ENCODE peak calls at places on chromosome 1, in ten cellular contexts. One of them, this sample, is unnamed.
A peak's percentile ranks its signal among the peaks of the same experiment; 100 is the strongest.

GRCh38 chr1:86502721-86503430 is 34.1 kb downstream of the CLCA1 start:
- DNase-seq in A549: no peak
- DNase-seq in fibroblast of mammary gland: no peak
- DNase-seq in tibial artery: no peak
- DNase-seq in mesothelial cell of epicardium: peak; percentile 50
- DNase-seq in LNCaP clone FGC: no peak
- DNase-seq in WTC11: peak; percentile 68
- DNase-seq in pancreas: no peak
- DNase-seq in adrenal gland: peak; percentile 45
- DNase-seq in GM12865: peak; percentile 37
- DNase-seq in this sample: no peak

GRCh38 chr1:39081266-39082139 is 55.4 kb downstream of the NDUFS5 start:
- DNase-seq in A549: no peak
- DNase-seq in fibroblast of mammary gland: no peak
- DNase-seq in tibial artery: no peak
- DNase-seq in mesothelial cell of epicardium: peak; percentile 55
- DNase-seq in LNCaP clone FGC: no peak
- DNase-seq in WTC11: peak; percentile 64
- DNase-seq in pancreas: no peak
- DNase-seq in adrenal gland: no peak
- DNase-seq in GM12865: no peak
- DNase-seq in this sample: no peak

GRCh38 chr1:59007820-59008598 is 224.2 kb upstream of the JUN start:
- DNase-seq in A549: no peak
- DNase-seq in fibroblast of mammary gland: no peak
- DNase-seq in tibial artery: no peak
- DNase-seq in mesothelial cell of epicardium: peak; percentile 16
- DNase-seq in LNCaP clone FGC: no peak
- DNase-seq in WTC11: no peak
- DNase-seq in pancreas: no peak
- DNase-seq in adrenal gland: no peak
- DNase-seq in GM12865: peak; percentile 72
- DNase-seq in this sample: no peak

GRCh38 chr1:227894831-227895451 is 52.8 kb downstream of the WNT9A start:
- DNase-seq in A549: no peak
- DNase-seq in fibroblast of mammary gland: no peak
- DNase-seq in tibial artery: peak; percentile 52
- DNase-seq in mesothelial cell of epicardium: peak; percentile 29
- DNase-seq in LNCaP clone FGC: no peak
- DNase-seq in WTC11: peak; percentile 7
- DNase-seq in pancreas: peak; percentile 4
- DNase-seq in adrenal gland: peak; percentile 13
- DNase-seq in GM12865: no peak
- DNase-seq in this sample: no peak

GRCh38 chr1:41381691-41382530 is 20.7 kb downstream of the FOXO6 start:
- DNase-seq in A549: peak; percentile 69
- DNase-seq in fibroblast of mammary gland: peak; percentile 28
- DNase-seq in tibial artery: peak; percentile 82
- DNase-seq in mesothelial cell of epicardium: peak; percentile 71
- DNase-seq in LNCaP clone FGC: no peak
- DNase-seq in WTC11: peak; percentile 44
- DNase-seq in pancreas: no peak
- DNase-seq in adrenal gland: no peak
- DNase-seq in GM12865: no peak
- DNase-seq in this sample: no peak

GRCh38 chr1:24507423-24507804 is 4.8 kb downstream of the RCAN3 start:
- DNase-seq in A549: no peak
- DNase-seq in fibroblast of mammary gland: no peak
- DNase-seq in tibial artery: no peak
- DNase-seq in mesothelial cell of epicardium: no peak
- DNase-seq in LNCaP clone FGC: no peak
- DNase-seq in WTC11: no peak
- DNase-seq in pancreas: no peak
- DNase-seq in adrenal gland: no peak
- DNase-seq in GM12865: no peak
- DNase-seq in this sample: no peak

GRCh38 chr1:63843884-63844283 is 70.1 kb downstream of the ROR1 start:
- DNase-seq in A549: no peak
- DNase-seq in fibroblast of mammary gland: no peak
- DNase-seq in tibial artery: no peak
- DNase-seq in mesothelial cell of epicardium: no peak
- DNase-seq in LNCaP clone FGC: no peak
- DNase-seq in WTC11: no peak
- DNase-seq in pancreas: no peak
- DNase-seq in adrenal gland: no peak
- DNase-seq in GM12865: no peak
- DNase-seq in this sample: no peak

GRCh38 chr1:114695430-114696093 is at the start of gene AMPD1:
- DNase-seq in A549: no peak
- DNase-seq in fibroblast of mammary gland: peak; percentile 45
- DNase-seq in tibial artery: no peak
- DNase-seq in mesothelial cell of epicardium: no peak
- DNase-seq in LNCaP clone FGC: no peak
- DNase-seq in WTC11: no peak
- DNase-seq in pancreas: no peak
- DNase-seq in adrenal gland: no peak
- DNase-seq in GM12865: peak; percentile 68
- DNase-seq in this sample: no peak

GRCh38 chr1:25651824-25652741 is 35.5 kb downstream of the MAN1C1 start:
- DNase-seq in A549: no peak
- DNase-seq in fibroblast of mammary gland: no peak
- DNase-seq in tibial artery: peak; percentile 76
- DNase-seq in mesothelial cell of epicardium: peak; percentile 29
- DNase-seq in LNCaP clone FGC: no peak
- DNase-seq in WTC11: no peak
- DNase-seq in pancreas: no peak
- DNase-seq in adrenal gland: no peak
- DNase-seq in GM12865: no peak
- DNase-seq in this sample: no peak

GRCh38 chr1:1198423-1199140 is 7.8 kb downstream of the TNFRSF18 start:
- DNase-seq in A549: no peak
- DNase-seq in fibroblast of mammary gland: no peak
- DNase-seq in tibial artery: no peak
- DNase-seq in mesothelial cell of epicardium: no peak
- DNase-seq in LNCaP clone FGC: no peak
- DNase-seq in WTC11: peak; percentile 13
- DNase-seq in pancreas: no peak
- DNase-seq in adrenal gland: no peak
- DNase-seq in GM12865: no peak
- DNase-seq in this sample: no peak

GRCh38 chr1:225425211-225425786 is 2.5 kb downstream of the LBR start:
- DNase-seq in A549: no peak
- DNase-seq in fibroblast of mammary gland: peak; percentile 68
- DNase-seq in tibial artery: no peak
- DNase-seq in mesothelial cell of epicardium: no peak
- DNase-seq in LNCaP clone FGC: no peak
- DNase-seq in WTC11: no peak
- DNase-seq in pancreas: no peak
- DNase-seq in adrenal gland: no peak
- DNase-seq in GM12865: no peak
- DNase-seq in this sample: no peak

GRCh38 chr1:15950302-15950701 is 25.6 kb downstream of the ZBTB17 start:
- DNase-seq in A549: no peak
- DNase-seq in fibroblast of mammary gland: no peak
- DNase-seq in tibial artery: no peak
- DNase-seq in mesothelial cell of epicardium: no peak
- DNase-seq in LNCaP clone FGC: no peak
- DNase-seq in WTC11: no peak
- DNase-seq in pancreas: no peak
- DNase-seq in adrenal gland: no peak
- DNase-seq in GM12865: peak; percentile 23
- DNase-seq in this sample: no peak

DNA sequence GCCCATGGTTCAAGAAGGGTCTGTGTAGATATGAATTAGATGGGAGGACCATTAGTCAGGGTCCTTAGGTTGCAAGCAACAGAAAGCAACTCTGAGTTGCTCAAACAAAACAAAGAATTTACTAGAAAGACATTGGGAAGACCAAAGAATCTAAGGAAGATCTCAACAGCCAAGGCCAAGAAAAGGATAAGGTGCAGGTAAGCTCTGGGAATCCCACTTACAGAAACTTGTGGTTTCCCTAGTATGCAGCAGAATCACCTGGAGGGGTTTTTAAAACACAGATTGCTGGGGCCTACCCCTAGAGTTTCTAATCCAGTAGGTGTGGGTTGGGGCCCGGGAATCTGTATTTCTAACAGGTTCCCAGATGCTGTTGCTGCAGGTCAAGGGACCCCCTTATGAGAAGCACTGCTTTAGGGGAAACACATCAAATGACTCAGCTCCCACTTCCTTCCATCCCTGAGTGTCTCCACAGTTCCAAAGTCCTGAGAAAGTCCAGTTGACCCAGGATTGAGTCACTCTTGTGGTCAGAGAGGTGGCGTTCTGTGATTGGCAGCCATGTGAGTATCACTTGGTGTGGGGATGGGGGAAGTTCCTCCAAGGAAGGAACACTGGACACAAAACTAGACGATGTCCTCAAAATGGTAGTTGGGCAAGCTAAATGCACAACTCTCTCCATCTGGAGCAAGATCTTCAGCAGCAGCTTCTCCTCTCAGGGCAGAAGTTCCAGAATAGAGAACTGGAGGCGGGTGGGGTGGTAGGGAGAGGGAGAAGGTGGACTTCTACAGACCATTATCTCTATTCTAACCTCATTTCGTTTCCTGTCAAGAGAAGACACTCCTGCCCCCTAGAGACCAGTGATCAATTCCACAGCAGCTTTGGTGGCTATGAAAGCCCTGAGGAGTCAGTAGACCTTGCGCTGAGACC is 24.2 kb upstream of the EYA3 start:
- DNase-seq in A549: no peak
- DNase-seq in fibroblast of mammary gland: peak; percentile 92
- DNase-seq in tibial artery: peak; percentile 61
- DNase-seq in mesothelial cell of epicardium: no peak
- DNase-seq in LNCaP clone FGC: no peak
- DNase-seq in WTC11: peak; percentile 21
- DNase-seq in pancreas: peak; percentile 32
- DNase-seq in adrenal gland: peak; percentile 43
- DNase-seq in GM12865: peak; percentile 73
- DNase-seq in this sample: no peak
- TF ChIP-seq CTCF in A549: no peak
- TF ChIP-seq CTCF in fibroblast of mammary gland: peak; percentile 30
- TF ChIP-seq CTCF in tibial artery: no peak
- TF ChIP-seq CTCF in mesothelial cell of epicardium: no peak
- TF ChIP-seq CTCF in LNCaP clone FGC: peak; percentile 11
- TF ChIP-seq CTCF in WTC11: no peak
- TF ChIP-seq CTCF in pancreas: no peak
- TF ChIP-seq CTCF in adrenal gland: peak; percentile 15
- TF ChIP-seq CTCF in GM12865: peak; percentile 35
- TF ChIP-seq CTCF in this sample: no peak

GRCh38 chr1:67371681-67372080 is 58.5 kb downstream of the SERBP1 start:
- DNase-seq in A549: no peak
- DNase-seq in fibroblast of mammary gland: no peak
- DNase-seq in tibial artery: no peak
- DNase-seq in mesothelial cell of epicardium: no peak
- DNase-seq in LNCaP clone FGC: no peak
- DNase-seq in WTC11: no peak
- DNase-seq in pancreas: no peak
- DNase-seq in adrenal gland: no peak
- DNase-seq in GM12865: no peak
- DNase-seq in this sample: no peak

GRCh38 chr1:67371043-67371442 is 59.2 kb downstream of the SERBP1 start:
- DNase-seq in A549: no peak
- DNase-seq in fibroblast of mammary gland: no peak
- DNase-seq in tibial artery: no peak
- DNase-seq in mesothelial cell of epicardium: no peak
- DNase-seq in LNCaP clone FGC: no peak
- DNase-seq in WTC11: no peak
- DNase-seq in pancreas: no peak
- DNase-seq in adrenal gland: no peak
- DNase-seq in GM12865: no peak
- DNase-seq in this sample: no peak

GRCh38 chr1:67372898-67373297 is 57.3 kb downstream of the SERBP1 start:
- DNase-seq in A549: no peak
- DNase-seq in fibroblast of mammary gland: no peak
- DNase-seq in tibial artery: no peak
- DNase-seq in mesothelial cell of epicardium: no peak
- DNase-seq in LNCaP clone FGC: no peak
- DNase-seq in WTC11: no peak
- DNase-seq in pancreas: no peak
- DNase-seq in adrenal gland: no peak
- DNase-seq in GM12865: no peak
- DNase-seq in this sample: no peak

GRCh38 chr1:67372136-67372535 is 58.1 kb downstream of the SERBP1 start:
- DNase-seq in A549: peak; percentile 7
- DNase-seq in fibroblast of mammary gland: peak; percentile 58
- DNase-seq in tibial artery: no peak
- DNase-seq in mesothelial cell of epicardium: no peak
- DNase-seq in LNCaP clone FGC: no peak
- DNase-seq in WTC11: no peak
- DNase-seq in pancreas: no peak
- DNase-seq in adrenal gland: no peak
- DNase-seq in GM12865: no peak
- DNase-seq in this sample: no peak

GRCh38 chr1:67367370-67368345 is 60.0 kb downstream of the IL12RB2 start:
- DNase-seq in A549: peak; percentile 15
- DNase-seq in fibroblast of mammary gland: peak; percentile 29
- DNase-seq in tibial artery: no peak
- DNase-seq in mesothelial cell of epicardium: peak; percentile 70
- DNase-seq in LNCaP clone FGC: no peak
- DNase-seq in WTC11: no peak
- DNase-seq in pancreas: peak; percentile 24
- DNase-seq in adrenal gland: peak; percentile 83
- DNase-seq in GM12865: no peak
- DNase-seq in this sample: no peak
- TF ChIP-seq CTCF in A549: no peak
- TF ChIP-seq CTCF in fibroblast of mammary gland: no peak
- TF ChIP-seq CTCF in tibial artery: no peak
- TF ChIP-seq CTCF in mesothelial cell of epicardium: no peak
- TF ChIP-seq CTCF in LNCaP clone FGC: peak; percentile 4
- TF ChIP-seq CTCF in WTC11: no peak
- TF ChIP-seq CTCF in pancreas: no peak
- TF ChIP-seq CTCF in adrenal gland: no peak
- TF ChIP-seq CTCF in GM12865: no peak
- TF ChIP-seq CTCF in this sample: no peak

GRCh38 chr1:101122452-101123166 is 97.0 kb upstream of the DPH5 start:
- DNase-seq in A549: no peak
- DNase-seq in fibroblast of mammary gland: no peak
- DNase-seq in tibial artery: no peak
- DNase-seq in mesothelial cell of epicardium: no peak
- DNase-seq in LNCaP clone FGC: no peak
- DNase-seq in WTC11: no peak
- DNase-seq in pancreas: no peak
- DNase-seq in adrenal gland: no peak
- DNase-seq in GM12865: peak; percentile 78
- DNase-seq in this sample: no peak
- TF ChIP-seq CTCF in A549: no peak
- TF ChIP-seq CTCF in fibroblast of mammary gland: no peak
- TF ChIP-seq CTCF in tibial artery: no peak
- TF ChIP-seq CTCF in mesothelial cell of epicardium: no peak
- TF ChIP-seq CTCF in LNCaP clone FGC: no peak
- TF ChIP-seq CTCF in WTC11: no peak
- TF ChIP-seq CTCF in pancreas: no peak
- TF ChIP-seq CTCF in adrenal gland: no peak
- TF ChIP-seq CTCF in GM12865: no peak
- TF ChIP-seq CTCF in this sample: no peak

DNA sequence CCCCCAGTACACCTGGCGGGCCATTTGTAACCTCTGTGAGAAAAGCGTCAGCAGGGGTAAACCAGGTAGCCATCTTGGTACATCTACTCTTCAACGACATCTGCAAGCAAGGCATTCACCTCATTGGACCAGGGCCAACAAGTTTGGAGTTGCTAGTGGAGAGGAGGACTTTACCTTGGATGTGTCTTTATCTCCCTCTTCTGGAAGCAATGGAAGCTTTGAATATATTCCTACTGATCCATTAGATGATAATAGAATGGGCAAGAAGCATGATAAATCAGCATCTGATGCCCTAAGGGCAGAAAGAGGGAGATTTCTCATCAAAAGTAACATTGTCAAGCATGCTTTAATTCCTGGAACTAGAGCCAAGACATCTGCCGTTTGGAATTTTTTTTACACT is 2.5 kb downstream of the ZBED6 start:
- DNase-seq in A549: no peak
- DNase-seq in fibroblast of mammary gland: no peak
- DNase-seq in tibial artery: no peak
- DNase-seq in mesothelial cell of epicardium: peak; percentile 42
- DNase-seq in LNCaP clone FGC: peak; percentile 3
- DNase-seq in WTC11: no peak
- DNase-seq in pancreas: peak; percentile 21
- DNase-seq in adrenal gland: peak; percentile 48
- DNase-seq in GM12865: no peak
- DNase-seq in this sample: no peak
- TF ChIP-seq CTCF in A549: no peak
- TF ChIP-seq CTCF in fibroblast of mammary gland: no peak
- TF ChIP-seq CTCF in tibial artery: no peak
- TF ChIP-seq CTCF in mesothelial cell of epicardium: no peak
- TF ChIP-seq CTCF in LNCaP clone FGC: peak; percentile 8
- TF ChIP-seq CTCF in WTC11: no peak
- TF ChIP-seq CTCF in pancreas: no peak
- TF ChIP-seq CTCF in adrenal gland: no peak
- TF ChIP-seq CTCF in GM12865: no peak
- TF ChIP-seq CTCF in this sample: no peak

This sample was measured in AG09319.